ENCODE peak calls at places on chromosomes 16 and 17, in nine cellular contexts. Y is lung; B is testis; T is left ventricle myocardium inferior; Q is ascending aorta; C is effector memory CD4-positive, alpha-beta T cell; X is IMR-90; O is sigmoid colon; V is astrocyte. P is an unnamed sample.

GRCh38 chr17:45038771-45039634 is 12.4 kb downstream of the DCAKD start:
- DNase-seq in Y (no peak), B (no peak), T (no peak), Q (no peak), C (no peak), X (no peak), O (peak), V (no peak), P (no peak)

GRCh38 chr17:47935961-47936360 is 5.4 kb upstream of the PNPO start:
- DNase-seq in Y (no peak), B (no peak), T (no peak), Q (no peak), C (no peak), X (peak), O (no peak), V (peak), P (no peak)

GRCh38 chr17:63675607-63676539 is 24.1 kb downstream of the LIMD2 start:
- DNase-seq in Y (peak), B (peak), T (peak), Q (peak), C (no peak), X (peak), O (peak), V (peak), P (peak)

GRCh38 chr17:69967910-69968411 is 107.1 kb upstream of the KCNJ16 start:
- DNase-seq in Y (no peak), B (no peak), T (no peak), Q (no peak), C (no peak), X (peak), O (no peak), V (peak), P (no peak)

GRCh38 chr17:82315703-82316358 is 1.6 kb downstream of the CD7 start:
- DNase-seq in Y (no peak), B (no peak), T (no peak), Q (no peak), C (no peak), X (no peak), O (no peak), V (no peak), P (no peak)

GRCh38 chr16:1188781-1189189 is 35.9 kb downstream of the CACNA1H start:
- DNase-seq in Y (no peak), B (peak), T (peak), Q (no peak), C (no peak), X (peak), O (peak), V (no peak), P (no peak)

GRCh38 chr17:6381052-6381451 is 53.9 kb downstream of the AIPL1 start:
- DNase-seq in Y (no peak), B (no peak), T (no peak), Q (no peak), C (no peak), X (no peak), O (no peak), V (peak), P (no peak)

GRCh38 chr17:8277317-8277716 is 11.2 kb upstream of the RANGRF start:
- DNase-seq in Y (no peak), B (no peak), T (no peak), Q (no peak), C (no peak), X (no peak), O (no peak), V (no peak), P (no peak)

GRCh38 chr17:2264023-2264860 is 39.3 kb downstream of the SMG6 start:
- DNase-seq in Y (no peak), B (no peak), T (no peak), Q (no peak), C (no peak), X (peak), O (no peak), V (peak), P (no peak)

GRCh38 chr16:54152362-54153239 is 134.0 kb downstream of the IRX3 start:
- DNase-seq in Y (no peak), B (no peak), T (no peak), Q (no peak), C (no peak), X (no peak), O (no peak), V (no peak), P (no peak)

GRCh38 chr16:81335669-81336068 is 20.9 kb downstream of the GAN start:
- DNase-seq in Y (no peak), B (no peak), T (no peak), Q (no peak), C (no peak), X (no peak), O (no peak), V (no peak), P (no peak)

GRCh38 chr17:41734139-41734948 is at the start of gene HAP1:
- DNase-seq in Y (no peak), B (peak), T (no peak), Q (peak), C (no peak), X (peak), O (no peak), V (no peak), P (no peak)

GRCh38 chr17:6137716-6138502 is 67.7 kb downstream of the WSCD1 start:
- DNase-seq in Y (no peak), B (no peak), T (no peak), Q (no peak), C (no peak), X (no peak), O (no peak), V (no peak), P (no peak)

GRCh38 chr17:70157151-70157550 is 12.2 kb upstream of the KCNJ2 start:
- DNase-seq in Y (no peak), B (no peak), T (no peak), Q (no peak), C (no peak), X (no peak), O (no peak), V (no peak), P (no peak)

GRCh38 chr17:66548659-66549311 is 246.4 kb downstream of the PRKCA start:
- DNase-seq in Y (no peak), B (no peak), T (no peak), Q (no peak), C (no peak), X (no peak), O (no peak), V (no peak), P (no peak)

GRCh38 chr16:24508614-24509013 is 30.8 kb upstream of the RBBP6 start:
- DNase-seq in Y (no peak), B (no peak), T (no peak), Q (peak), C (no peak), X (peak), O (no peak), V (peak), P (no peak)

GRCh38 chr17:40313660-40314556 is 4.9 kb downstream of the RARA start:
- DNase-seq in Y (no peak), B (no peak), T (no peak), Q (no peak), C (no peak), X (no peak), O (no peak), V (no peak), P (peak)

GRCh38 chr16:3106205-3106928 is 6.0 kb upstream of the ZNF205 start:
- DNase-seq in Y (peak), B (peak), T (peak), Q (peak), C (peak), X (peak), O (peak), V (peak), P (peak)

GRCh38 chr16:76656951-76657498 is 379.8 kb downstream of the CNTNAP4 start:
- DNase-seq in Y (no peak), B (no peak), T (no peak), Q (no peak), C (no peak), X (no peak), O (no peak), V (no peak), P (no peak)

GRCh38 chr17:49779730-49780220 is 8.7 kb upstream of the KAT7 start:
- DNase-seq in Y (no peak), B (peak), T (no peak), Q (peak), C (no peak), X (peak), O (no peak), V (peak), P (no peak)

GRCh38 chr17:80694085-80694991 is 149.7 kb downstream of the RPTOR start:
- DNase-seq in Y (no peak), B (no peak), T (no peak), Q (no peak), C (no peak), X (no peak), O (no peak), V (no peak), P (no peak)

GRCh38 chr16:15427648-15428239 is 6.6 kb upstream of the BMERB1 start:
- DNase-seq in Y (peak), B (peak), T (peak), Q (peak), C (peak), X (peak), O (peak), V (peak), P (peak)

GRCh38 chr16:50697881-50698767 is 4.7 kb downstream of the NOD2 start:
- DNase-seq in Y (no peak), B (peak), T (no peak), Q (no peak), C (no peak), X (peak), O (no peak), V (peak), P (no peak)

GRCh38 chr17:60333628-60334031 is 58.3 kb downstream of the USP32 start:
- DNase-seq in Y (no peak), B (no peak), T (no peak), Q (no peak), C (no peak), X (peak), O (no peak), V (peak), P (no peak)

GRCh38 chr17:8158267-8159031 is 4.3 kb downstream of the VAMP2 start:
- DNase-seq in Y (peak), B (peak), T (peak), Q (peak), C (peak), X (peak), O (peak), V (peak), P (peak)

GRCh38 chr17:71983828-71984227 is 137.0 kb upstream of the SOX9 start:
- DNase-seq in Y (no peak), B (no peak), T (no peak), Q (no peak), C (no peak), X (no peak), O (no peak), V (no peak), P (no peak)

GRCh38 chr17:58755577-58756245 is at the start of gene PPM1E:
- DNase-seq in Y (no peak), B (peak), T (peak), Q (no peak), C (no peak), X (peak), O (no peak), V (peak), P (no peak)

GRCh38 chr16:9372934-9373890 is 281.8 kb downstream of the HAPSTR1 start:
- DNase-seq in Y (no peak), B (no peak), T (no peak), Q (no peak), C (no peak), X (no peak), O (no peak), V (no peak), P (no peak)

GRCh38 chr16:88965411-88965810 is 11.6 kb downstream of the CBFA2T3 start:
- DNase-seq in Y (no peak), B (no peak), T (no peak), Q (no peak), C (no peak), X (no peak), O (no peak), V (no peak), P (no peak)

GRCh38 chr16:46883353-46883689 is 841 bp upstream of the GPT2 start:
- DNase-seq in Y (no peak), B (no peak), T (no peak), Q (no peak), C (no peak), X (no peak), O (no peak), V (no peak), P (no peak)

GRCh38 chr17:1438593-1439083 is 17.4 kb downstream of the CRK start:
- DNase-seq in Y (no peak), B (peak), T (no peak), Q (no peak), C (no peak), X (peak), O (no peak), V (peak), P (no peak)

GRCh38 chr16:79589495-79590134 is 10.9 kb downstream of the MAF start:
- DNase-seq in Y (no peak), B (peak), T (peak), Q (no peak), C (no peak), X (no peak), O (no peak), V (no peak), P (peak)

GRCh38 chr16:18836702-18837101 is 35.4 kb upstream of the ARL6IP1 start:
- DNase-seq in Y (no peak), B (no peak), T (no peak), Q (no peak), C (no peak), X (no peak), O (no peak), V (no peak), P (no peak)

GRCh38 chr16:8481810-8482209 is 108.5 kb downstream of the TMEM114 start:
- DNase-seq in Y (no peak), B (no peak), T (no peak), Q (no peak), C (no peak), X (no peak), O (no peak), V (no peak), P (no peak)

GRCh38 chr16:66524601-66525164 is 25.2 kb downstream of the TK2 start:
- DNase-seq in Y (peak), B (no peak), T (peak), Q (peak), C (no peak), X (no peak), O (no peak), V (no peak), P (no peak)
- H3K27ac ChIP-seq in Y (no peak), B (no peak), T (peak), Q (peak), C (peak), X (no peak), O (peak), V (no peak), P (peak)

GRCh38 chr16:66515543-66516171 is 34.3 kb downstream of the TK2 start:
- DNase-seq in Y (no peak), B (no peak), T (no peak), Q (peak), C (no peak), X (peak), O (peak), V (peak), P (no peak)
- H3K27ac ChIP-seq in Y (peak), B (peak), T (peak), Q (peak), C (peak), X (peak), O (peak), V (no peak), P (peak)

DNA sequence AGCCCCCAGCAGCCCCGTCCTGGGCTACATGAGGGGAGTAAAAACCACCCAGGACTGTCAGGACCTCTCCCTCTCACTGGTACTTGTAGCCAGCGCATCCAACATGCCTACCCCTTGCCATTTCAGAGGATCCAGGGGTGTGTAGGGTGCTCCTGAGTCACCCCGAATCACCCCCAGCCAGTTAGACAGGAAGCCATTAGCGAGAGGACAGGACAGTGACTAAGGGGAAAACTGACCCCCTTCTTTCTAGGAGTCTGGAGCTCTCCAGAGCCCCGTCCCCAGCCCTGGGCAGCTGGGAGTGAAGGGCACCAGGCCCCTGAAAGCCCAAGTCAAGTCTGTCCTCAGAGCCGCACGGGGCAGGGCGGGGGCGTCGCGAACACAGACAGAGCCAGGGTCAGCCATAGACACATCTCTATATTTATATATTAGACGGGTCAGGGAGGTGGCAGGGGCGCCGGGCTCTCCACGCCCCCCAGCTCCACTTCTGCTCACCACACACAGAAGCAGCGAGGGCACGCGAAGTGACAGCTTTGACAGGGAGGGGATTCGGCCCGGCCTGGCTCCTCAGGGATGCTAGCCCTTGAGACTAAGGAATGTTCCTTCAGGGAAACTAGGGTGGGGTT is 485 bp upstream of the GDPD3 start:
- DNase-seq in Y (no peak), B (no peak), T (no peak), Q (no peak), C (no peak), X (peak), O (no peak), V (no peak), P (no peak)
- H3K27ac ChIP-seq in Y (no peak), B (no peak), T (no peak), Q (no peak), C (peak), X (no peak), O (no peak), V (no peak), P (no peak)

GRCh38 chr17:75396025-75396424 is 9.5 kb downstream of the GRB2 start:
- DNase-seq in Y (no peak), B (no peak), T (no peak), Q (no peak), C (no peak), X (no peak), O (no peak), V (no peak), P (no peak)

GRCh38 chr17:75400326-75400939 is 5.0 kb downstream of the GRB2 start:
- DNase-seq in Y (no peak), B (no peak), T (no peak), Q (no peak), C (no peak), X (no peak), O (no peak), V (no peak), P (no peak)

GRCh38 chr17:75396781-75397180 is 8.7 kb downstream of the GRB2 start:
- DNase-seq in Y (no peak), B (no peak), T (no peak), Q (no peak), C (no peak), X (no peak), O (no peak), V (no peak), P (no peak)

GRCh38 chr17:75397217-75397616 is 8.3 kb downstream of the GRB2 start:
- DNase-seq in Y (no peak), B (no peak), T (no peak), Q (no peak), C (no peak), X (no peak), O (no peak), V (no peak), P (no peak)

GRCh38 chr17:75398279-75398678 is 7.2 kb downstream of the GRB2 start:
- DNase-seq in Y (no peak), B (no peak), T (no peak), Q (no peak), C (no peak), X (no peak), O (no peak), V (no peak), P (no peak)
- H3K27ac ChIP-seq in Y (no peak), B (no peak), T (no peak), Q (no peak), C (no peak), X (no peak), O (no peak), V (no peak), P (no peak)

GRCh38 chr17:32998893-32999240 is 7.2 kb downstream of the SPACA3 start:
- DNase-seq in Y (no peak), B (no peak), T (no peak), Q (no peak), C (no peak), X (peak), O (no peak), V (peak), P (no peak)
- H3K27ac ChIP-seq in Y (no peak), B (no peak), T (no peak), Q (no peak), C (no peak), X (no peak), O (no peak), V (no peak), P (no peak)

GRCh38 chr17:79464310-79465010 is 146.4 kb downstream of the RBFOX3 start:
- DNase-seq in Y (no peak), B (no peak), T (no peak), Q (no peak), C (no peak), X (no peak), O (no peak), V (no peak), P (no peak)

GRCh38 chr17:79468183-79468944 is 142.5 kb downstream of the RBFOX3 start:
- DNase-seq in Y (no peak), B (no peak), T (no peak), Q (no peak), C (no peak), X (no peak), O (no peak), V (no peak), P (no peak)

GRCh38 chr17:79465011-79466006 is 145.5 kb downstream of the RBFOX3 start:
- DNase-seq in Y (no peak), B (no peak), T (no peak), Q (no peak), C (no peak), X (no peak), O (no peak), V (no peak), P (no peak)

GRCh38 chr17:79469646-79470045 is 141.2 kb downstream of the RBFOX3 start:
- DNase-seq in Y (no peak), B (no peak), T (no peak), Q (no peak), C (no peak), X (no peak), O (no peak), V (no peak), P (no peak)

DNA sequence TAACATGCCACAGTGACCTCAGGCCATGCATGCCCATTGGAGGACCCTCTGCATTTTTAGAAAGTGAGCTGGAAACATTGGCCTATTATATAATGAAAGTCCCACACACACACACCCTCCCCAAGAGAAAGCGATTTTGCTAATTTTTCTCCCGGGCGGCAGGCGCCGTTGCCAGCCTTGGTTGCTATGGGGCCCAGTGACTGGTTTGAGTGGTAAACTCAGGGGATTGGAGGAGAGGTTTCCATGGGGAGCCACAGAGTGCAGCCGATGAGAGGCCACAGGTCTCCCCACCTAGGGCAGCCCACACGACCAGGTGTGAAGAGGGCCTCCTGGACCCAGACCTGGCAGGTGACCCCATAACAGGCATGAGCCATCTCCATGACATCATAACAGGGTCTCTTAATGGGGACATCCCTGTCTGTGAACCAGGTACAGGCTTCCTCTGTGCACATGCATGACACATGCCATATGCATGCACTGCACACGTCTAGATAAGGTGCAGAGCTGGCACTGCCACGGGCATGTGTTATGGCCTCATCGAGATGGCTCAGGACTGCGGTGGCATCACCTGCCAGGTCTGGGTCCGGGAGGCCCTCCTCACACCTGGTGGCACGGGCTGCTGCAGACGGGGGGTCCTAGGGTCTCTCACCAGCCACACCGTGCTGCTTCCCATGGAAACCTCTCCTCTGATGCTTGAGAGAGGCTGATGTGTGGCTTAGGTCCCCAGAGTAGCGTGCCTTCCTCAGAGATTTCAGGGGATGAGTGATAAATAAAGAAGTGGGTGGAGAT is 144.1 kb downstream of the RBFOX3 start:
- DNase-seq in Y (no peak), B (no peak), T (no peak), Q (no peak), C (no peak), X (no peak), O (no peak), V (no peak), P (no peak)
- H3K27ac ChIP-seq in Y (no peak), B (no peak), T (no peak), Q (no peak), C (no peak), X (no peak), O (no peak), V (no peak), P (no peak)

GRCh38 chr17:78294356-78294755 is 62.9 kb downstream of the TMEM235 start:
- DNase-seq in Y (no peak), B (no peak), T (no peak), Q (no peak), C (no peak), X (no peak), O (no peak), V (no peak), P (no peak)
- H3K27ac ChIP-seq in Y (no peak), B (no peak), T (no peak), Q (no peak), C (no peak), X (no peak), O (no peak), V (no peak), P (no peak)